ENCODE peak calls at places on chromosomes 1 and 21, in eight cellular contexts. R, B, M, I, T, Q, H and O are unnamed samples.

GRCh38 chr1:18463984-18464664 is 16.6 kb upstream of the KLHDC7A start:
- DNase-seq in I (no peak), T (no peak), R (no peak), H (no peak), B (no peak), M (no peak), Q (no peak), O (no peak)

GRCh38 chr1:185816460-185816859 is 82.3 kb downstream of the HMCN1 start:
- DNase-seq in H (no peak), I (no peak), T (no peak), M (no peak), Q (peak; percentile 73), B (no peak), R (peak; percentile 81), O (peak; percentile 38)

GRCh38 chr1:47745725-47746609 is 251.2 kb downstream of the TRABD2B start:
- DNase-seq in H (no peak), T (no peak), B (no peak), Q (no peak), I (no peak), R (no peak), M (no peak), O (no peak)

GRCh38 chr21:39144191-39144590 is 39.1 kb downstream of the PSMG1 start:
- DNase-seq in T (no peak), Q (no peak), H (no peak), R (no peak), M (no peak), B (no peak), I (no peak), O (no peak)

GRCh38 chr1:206841609-206842323 is 23.7 kb upstream of the IL20 start:
- DNase-seq in H (no peak), Q (no peak), T (no peak), M (no peak), B (no peak), R (no peak), I (no peak), O (no peak)

GRCh38 chr1:59025898-59026426 is 242.1 kb upstream of the JUN start:
- DNase-seq in M (no peak), H (no peak), I (no peak), Q (no peak), R (no peak), T (no peak), B (no peak), O (peak; percentile 64)

GRCh38 chr1:43969746-43970466 is at the start of gene DPH2:
- DNase-seq in H (peak; percentile 96), T (peak; percentile 96), R (peak; percentile 89), B (peak; percentile 94), I (peak; percentile 99), M (peak; percentile 94), Q (peak; percentile 86), O (peak; percentile 99)

GRCh38 chr1:47659141-47659540 is 221.3 kb downstream of the FOXD2 start:
- DNase-seq in I (no peak), R (no peak), H (no peak), M (no peak), T (no peak), B (no peak), Q (no peak), O (no peak)

GRCh38 chr1:173757666-173758065 is 42.9 kb downstream of the KLHL20 start:
- DNase-seq in M (no peak), H (no peak), I (no peak), R (no peak), B (no peak), Q (no peak), T (no peak), O (no peak)

GRCh38 chr1:216854836-216855485 is 131.7 kb upstream of the ESRRG start:
- DNase-seq in B (no peak), Q (no peak), I (no peak), R (no peak), M (no peak), T (no peak), H (no peak), O (no peak)

GRCh38 chr1:222420621-222421020 is 127.3 kb downstream of the HHIPL2 start:
- DNase-seq in I (no peak), B (no peak), M (peak; percentile 10), R (no peak), Q (no peak), H (no peak), T (peak; percentile 3), O (no peak)